ENCODE peak calls at places on chromosomes 16 and 17, in four cellular contexts. C is NCI-H510A treated with DMSO at 0.1 percent for 48 hours; X is activated CD4-positive, CD25-positive, alpha-beta regulatory T cell; Q is DMS153. Z is an unnamed sample.
A peak's percentile ranks its signal among the peaks of the same experiment; 100 is the strongest.

GRCh38 chr16:11025120-11025531 is 80.8 kb downstream of the CLEC16A start:
- DNase-seq in C (no peak), X (no peak), Q (no peak), Z (no peak)

GRCh38 chr17:3917391-3917931 is 1.2 kb upstream of the P2RX1 start:
- DNase-seq in C (no peak), X (no peak), Q (no peak), Z (no peak)

GRCh38 chr17:36495076-36495578 is 8.6 kb downstream of the ZNHIT3 start:
- DNase-seq in C (no peak), X (no peak), Q (no peak), Z (no peak)

GRCh38 chr17:41814195-41814594 is 1.4 kb downstream of the FKBP10 start:
- DNase-seq in C (no peak), X (no peak), Q (no peak), Z (no peak)

GRCh38 chr17:70668276-70668937 is 499.1 kb downstream of the KCNJ2 start:
- DNase-seq in C (peak; percentile 87), X (no peak), Q (peak; percentile 63), Z (no peak)

GRCh38 chr17:74770498-74771318 is 5.4 kb downstream of the NAT9 start:
- DNase-seq in C (peak; percentile 71), X (peak; percentile 32), Q (peak; percentile 20), Z (peak; percentile 58)

GRCh38 chr17:79757140-79757745 is 20.7 kb upstream of the CBX2 start:
- DNase-seq in C (no peak), X (no peak), Q (no peak), Z (no peak)

GRCh38 chr17:63150994-63151464 is 185.0 kb downstream of the TANC2 start:
- DNase-seq in C (no peak), X (no peak), Q (no peak), Z (peak; percentile 21)

GRCh38 chr17:83103200-83103937 is 24.0 kb downstream of the METRNL start:
- DNase-seq in C (no peak), X (peak; percentile 31), Q (peak; percentile 32), Z (no peak)

GRCh38 chr17:47934856-47935255 is 6.5 kb upstream of the PNPO start:
- DNase-seq in C (no peak), X (no peak), Q (no peak), Z (no peak)

GRCh38 chr17:76953926-76954325 is 85.7 kb downstream of the MGAT5B start:
- DNase-seq in C (no peak), X (no peak), Q (no peak), Z (no peak)

Z was measured in H4.